ENCODE peak calls at places on chromosomes 5 and 9, in four cellular contexts. P, W, K and L are unnamed samples.

GRCh38 chr9:444528-444927 is 229.9 kb downstream of the DOCK8 start:
- DNase-seq in P (no peak), W (no peak), K (no peak), L (peak)

GRCh38 chr9:107593224-107593870 is 103.8 kb upstream of the KLF4 start:
- DNase-seq in P (no peak), W (no peak), K (no peak), L (no peak)

GRCh38 chr9:77735515-77735914 is 87.4 kb upstream of the GNA14 start:
- DNase-seq in P (peak), W (no peak), K (no peak), L (no peak)

GRCh38 chr9:115291841-115292240 is 173.9 kb upstream of the TNC start:
- DNase-seq in P (no peak), W (no peak), K (no peak), L (no peak)

GRCh38 chr9:129058965-129059795 is 21.7 kb upstream of the DOLPP1 start:
- DNase-seq in P (no peak), W (no peak), K (no peak), L (no peak)

GRCh38 chr9:92100237-92100911 is 14.8 kb downstream of the SPTLC1 start:
- DNase-seq in P (no peak), W (no peak), K (no peak), L (no peak)

GRCh38 chr9:114461468-114461867 is 43.8 kb downstream of the WHRN start:
- DNase-seq in P (no peak), W (no peak), K (no peak), L (no peak)

GRCh38 chr5:123059455-123059854 is 22.9 kb upstream of the PPIC start:
- DNase-seq in P (no peak), W (no peak), K (no peak), L (no peak)

GRCh38 chr9:36560813-36561212 is 11.9 kb upstream of the MELK start:
- DNase-seq in P (no peak), W (no peak), K (no peak), L (no peak)

GRCh38 chr5:135442387-135443256 is 4.5 kb downstream of the DCANP1 start:
- DNase-seq in P (no peak), W (peak), K (no peak), L (no peak)

GRCh38 chr9:74950456-74950855 is 2.3 kb downstream of the C9orf40 start:
- DNase-seq in P (no peak), W (no peak), K (no peak), L (no peak)

GRCh38 chr9:108443278-108443633 is 412.5 kb downstream of the ACTL7B start:
- DNase-seq in P (no peak), W (no peak), K (no peak), L (no peak)

GRCh38 chr5:15683332-15683731 is 183.4 kb downstream of the FBXL7 start:
- DNase-seq in P (no peak), W (no peak), K (no peak), L (no peak)

GRCh38 chr5:172076783-172077244 is 70.4 kb upstream of the FBXW11 start:
- DNase-seq in P (no peak), W (no peak), K (no peak), L (no peak)

GRCh38 chr9:35689351-35689600 is 449 bp downstream of the TPM2 start:
- DNase-seq in P (no peak), W (no peak), K (no peak), L (no peak)

GRCh38 chr9:113523421-113524141 is 60.1 kb downstream of the RGS3 start:
- DNase-seq in P (no peak), W (no peak), K (no peak), L (no peak)

GRCh38 chr5:113043491-113043931 is 66.9 kb downstream of the DCP2 start:
- DNase-seq in P (no peak), W (no peak), K (no peak), L (peak)

GRCh38 chr5:123429221-123429954 is 6.2 kb upstream of the CEP120 start:
- DNase-seq in P (no peak), W (no peak), K (no peak), L (no peak)